ENCODE peak calls at places on chromosome X, in four cellular contexts. F, V, M and C are unnamed samples.

GRCh38 chrX:4638036-4638435 is 924.6 kb upstream of the PRKX start:
- DNase-seq in F (no peak), V (no peak), M (no peak), C (no peak)

GRCh38 chrX:107741318-107741813 is 34.2 kb downstream of the TSC22D3 start:
- DNase-seq in V (no peak), M (peak), F (no peak), C (no peak)

GRCh38 chrX:103529550-103529949 is 10.3 kb upstream of the RAB40A start:
- DNase-seq in V (no peak), F (no peak), M (no peak), C (no peak)

GRCh38 chrX:33543757-33544156 is 332.4 kb upstream of the DMD start:
- DNase-seq in M (no peak), F (no peak), V (no peak), C (no peak)

GRCh38 chrX:25755179-25755578 is 383.0 kb upstream of the MAGEB18 start:
- DNase-seq in F (no peak), M (no peak), V (no peak), C (no peak)

GRCh38 chrX:1661048-1661921 is 46.4 kb downstream of the ASMT start:
- DNase-seq in F (peak), V (peak), M (no peak), C (no peak)

GRCh38 chrX:133670394-133670793 is 255.1 kb upstream of the GPC4 start:
- DNase-seq in M (no peak), F (peak), V (no peak), C (no peak)

GRCh38 chrX:72271812-72272211 is 5.2 kb downstream of the RPS4X start:
- DNase-seq in V (no peak), M (no peak), F (no peak), C (no peak)